ENCODE peak calls at places on chromosomes 11 and 22, in seven cellular contexts. K is type B pancreatic cell, Q is GM19239, J is endothelial cell, B is ELF-1, F is COR-L47, C is NCI-H1092. A is an unnamed sample.

GRCh38 chr11:78187366-78188011 is 937 bp downstream of the KCTD21 start:
- DNase-seq in F (no peak), B (no peak), J (no peak), C (no peak), K (no peak), Q (no peak), A (no peak)

GRCh38 chr22:25067851-25068421 is 115.4 kb downstream of the KIAA1671 start:
- DNase-seq in J (no peak), C (no peak), K (no peak), Q (no peak), F (no peak), B (no peak), A (no peak)

GRCh38 chr11:61413496-61413895 is 16.3 kb downstream of the CPSF7 start:
- DNase-seq in Q (no peak), B (no peak), C (no peak), F (no peak), J (no peak), K (no peak), A (no peak)

GRCh38 chr11:7637447-7638157 is 35.7 kb downstream of the CYB5R2 start:
- DNase-seq in F (no peak), K (no peak), J (no peak), B (no peak), C (no peak), Q (no peak), A (no peak)

GRCh38 chr11:108498816-108499408 is 728 bp upstream of the POGLUT3 start:
- DNase-seq in B (peak), K (no peak), C (no peak), J (no peak), F (no peak), Q (no peak), A (no peak)

GRCh38 chr22:41501209-41501608 is 32.3 kb downstream of the ACO2 start:
- DNase-seq in K (no peak), B (no peak), C (no peak), F (no peak), J (no peak), Q (peak), A (no peak)

GRCh38 chr11:18754308-18754707 is 28.3 kb upstream of the IGSF22 start:
- DNase-seq in F (no peak), K (no peak), B (no peak), J (no peak), C (no peak), Q (no peak), A (no peak)

GRCh38 chr11:58301576-58301975 is 33.5 kb upstream of the OR10W1 start:
- DNase-seq in C (no peak), Q (no peak), K (no peak), B (no peak), J (no peak), F (no peak), A (no peak)

GRCh38 chr11:133967599-133968238 is 11.0 kb upstream of the IGSF9B start:
- DNase-seq in J (no peak), C (no peak), B (no peak), F (no peak), Q (no peak), K (no peak), A (no peak)

GRCh38 chr11:30984827-30985226 is 384.7 kb downstream of the DCDC1 start:
- DNase-seq in C (no peak), F (no peak), B (no peak), Q (no peak), K (no peak), J (no peak), A (no peak)

GRCh38 chr11:46278387-46279173 is 1.1 kb downstream of the CREB3L1 start:
- DNase-seq in Q (no peak), F (no peak), K (peak), C (peak), J (peak), B (peak), A (no peak)

GRCh38 chr22:50422961-50423815 is 51.6 kb downstream of the SBF1 start:
- DNase-seq in K (no peak), B (no peak), F (no peak), Q (no peak), J (no peak), C (no peak), A (no peak)

GRCh38 chr11:45809456-45810395 is 4.8 kb downstream of the SLC35C1 start:
- DNase-seq in F (no peak), K (no peak), J (no peak), Q (no peak), B (no peak), C (no peak), A (peak)

GRCh38 chr11:125168875-125169537 is 4.5 kb downstream of the PKNOX2 start:
- DNase-seq in Q (no peak), J (no peak), C (no peak), B (no peak), F (no peak), K (no peak), A (peak)

GRCh38 chr11:59770869-59771268 is 15.7 kb downstream of the STX3 start:
- DNase-seq in K (no peak), B (no peak), C (no peak), Q (no peak), F (no peak), J (no peak), A (no peak)

GRCh38 chr11:116454020-116454645 is 318.7 kb downstream of the BUD13 start:
- DNase-seq in J (peak), F (peak), Q (peak), C (peak), B (peak), K (no peak), A (no peak)

GRCh38 chr11:2509481-2510001 is 64.7 kb downstream of the KCNQ1 start:
- DNase-seq in C (no peak), J (no peak), F (no peak), K (no peak), Q (no peak), B (no peak), A (peak)

GRCh38 chr11:129374993-129375721 is 491 bp upstream of the BARX2 start:
- DNase-seq in Q (no peak), F (no peak), J (peak), K (peak), C (no peak), B (peak), A (no peak)

GRCh38 chr22:42438293-42438650 is 6.1 kb upstream of the NFAM1 start:
- DNase-seq in J (no peak), Q (no peak), C (no peak), K (no peak), F (no peak), B (no peak), A (no peak)

GRCh38 chr22:49186756-49187155 is 640.9 kb downstream of the BRD1 start:
- DNase-seq in C (no peak), B (no peak), F (no peak), Q (no peak), K (no peak), J (no peak), A (no peak)

GRCh38 chr22:31654408-31654807 is 7.6 kb downstream of the PISD start:
- DNase-seq in F (no peak), K (no peak), J (no peak), Q (no peak), C (no peak), B (no peak), A (no peak)

GRCh38 chr11:1733716-1734351 is 16.6 kb downstream of the IFITM10 start:
- DNase-seq in Q (no peak), C (no peak), J (no peak), K (no peak), F (no peak), B (no peak), A (peak)

A was measured in mesenteric fat pad.